ENCODE peak calls at places on chromosome 11, in seven cellular contexts. One of them, this sample, is unnamed.

GRCh38 chr11:1402776-1403620 is 13.3 kb downstream of the BRSK2 start:
- DNase-seq in colonic mucosa: no peak
- DNase-seq in tibial artery: no peak
- DNase-seq in HFF-Myc: no peak
- DNase-seq in cardiac muscle cell: no peak
- DNase-seq in breast epithelium: no peak
- DNase-seq in Jurkat, Clone E6-1: no peak
- DNase-seq in this sample: peak; percentile 9

GRCh38 chr11:65790104-65790901 is 3.4 kb downstream of the OVOL1 start:
- DNase-seq in breast epithelium: no peak
- DNase-seq in tibial artery: no peak
- DNase-seq in cardiac muscle cell: no peak
- DNase-seq in Jurkat, Clone E6-1: no peak
- DNase-seq in colonic mucosa: peak; percentile 55
- DNase-seq in HFF-Myc: no peak
- DNase-seq in this sample: no peak

GRCh38 chr11:64870893-64871849 is 7.2 kb downstream of the EHD1 start:
- DNase-seq in breast epithelium: no peak
- DNase-seq in cardiac muscle cell: no peak
- DNase-seq in HFF-Myc: no peak
- DNase-seq in Jurkat, Clone E6-1: no peak
- DNase-seq in colonic mucosa: peak; percentile 52
- DNase-seq in tibial artery: no peak
- DNase-seq in this sample: no peak

GRCh38 chr11:92702771-92703170 is 266.7 kb upstream of the MTNR1B start:
- DNase-seq in tibial artery: no peak
- DNase-seq in breast epithelium: no peak
- DNase-seq in HFF-Myc: no peak
- DNase-seq in colonic mucosa: no peak
- DNase-seq in Jurkat, Clone E6-1: no peak
- DNase-seq in cardiac muscle cell: peak; percentile 23
- DNase-seq in this sample: no peak

GRCh38 chr11:75308116-75308515 is 43.3 kb downstream of the ARRB1 start:
- DNase-seq in Jurkat, Clone E6-1: no peak
- DNase-seq in HFF-Myc: no peak
- DNase-seq in breast epithelium: no peak
- DNase-seq in colonic mucosa: no peak
- DNase-seq in cardiac muscle cell: no peak
- DNase-seq in tibial artery: peak; percentile 74
- DNase-seq in this sample: no peak

GRCh38 chr11:96333076-96333744 is 9.8 kb downstream of the MAML2 start:
- DNase-seq in colonic mucosa: no peak
- DNase-seq in tibial artery: no peak
- DNase-seq in breast epithelium: no peak
- DNase-seq in HFF-Myc: no peak
- DNase-seq in cardiac muscle cell: no peak
- DNase-seq in Jurkat, Clone E6-1: no peak
- DNase-seq in this sample: no peak

GRCh38 chr11:1453611-1454386 is 32.8 kb downstream of the MOB2 start:
- DNase-seq in Jurkat, Clone E6-1: peak; percentile 34
- DNase-seq in breast epithelium: no peak
- DNase-seq in cardiac muscle cell: no peak
- DNase-seq in HFF-Myc: no peak
- DNase-seq in colonic mucosa: peak; percentile 69
- DNase-seq in tibial artery: no peak
- DNase-seq in this sample: peak; percentile 74

GRCh38 chr11:117638913-117639543 is 158.0 kb downstream of the DSCAML1 start:
- DNase-seq in tibial artery: no peak
- DNase-seq in HFF-Myc: no peak
- DNase-seq in cardiac muscle cell: no peak
- DNase-seq in colonic mucosa: no peak
- DNase-seq in breast epithelium: no peak
- DNase-seq in Jurkat, Clone E6-1: no peak
- DNase-seq in this sample: no peak

GRCh38 chr11:119835804-119836203 is 106.8 kb upstream of the NECTIN1 start:
- DNase-seq in breast epithelium: no peak
- DNase-seq in colonic mucosa: no peak
- DNase-seq in tibial artery: no peak
- DNase-seq in cardiac muscle cell: no peak
- DNase-seq in HFF-Myc: no peak
- DNase-seq in Jurkat, Clone E6-1: no peak
- DNase-seq in this sample: no peak

GRCh38 chr11:26632691-26633159 is 60.7 kb upstream of the MUC15 start:
- DNase-seq in HFF-Myc: no peak
- DNase-seq in breast epithelium: no peak
- DNase-seq in cardiac muscle cell: no peak
- DNase-seq in Jurkat, Clone E6-1: no peak
- DNase-seq in tibial artery: no peak
- DNase-seq in colonic mucosa: no peak
- DNase-seq in this sample: no peak

GRCh38 chr11:92779746-92780145 is 189.7 kb upstream of the MTNR1B start:
- DNase-seq in breast epithelium: no peak
- DNase-seq in HFF-Myc: no peak
- DNase-seq in colonic mucosa: no peak
- DNase-seq in Jurkat, Clone E6-1: no peak
- DNase-seq in cardiac muscle cell: no peak
- DNase-seq in tibial artery: no peak
- DNase-seq in this sample: no peak

GRCh38 chr11:5550440-5551095 is 2.2 kb upstream of the OR52H1 start:
- DNase-seq in breast epithelium: no peak
- DNase-seq in colonic mucosa: no peak
- DNase-seq in tibial artery: no peak
- DNase-seq in Jurkat, Clone E6-1: no peak
- DNase-seq in cardiac muscle cell: peak; percentile 6
- DNase-seq in HFF-Myc: peak; percentile 20
- DNase-seq in this sample: no peak

GRCh38 chr11:123301696-123302400 is 106.8 kb upstream of the CLMP start:
- DNase-seq in cardiac muscle cell: peak; percentile 55
- DNase-seq in Jurkat, Clone E6-1: no peak
- DNase-seq in colonic mucosa: peak; percentile 46
- DNase-seq in HFF-Myc: no peak
- DNase-seq in breast epithelium: peak; percentile 55
- DNase-seq in tibial artery: peak; percentile 31
- DNase-seq in this sample: no peak

GRCh38 chr11:3225826-3226750 is 6.1 kb downstream of the MRGPRE start:
- DNase-seq in Jurkat, Clone E6-1: no peak
- DNase-seq in HFF-Myc: no peak
- DNase-seq in tibial artery: no peak
- DNase-seq in colonic mucosa: no peak
- DNase-seq in cardiac muscle cell: no peak
- DNase-seq in breast epithelium: no peak
- DNase-seq in this sample: no peak

GRCh38 chr11:86274999-86275398 is 27.0 kb upstream of the HIKESHI start:
- DNase-seq in HFF-Myc: no peak
- DNase-seq in colonic mucosa: no peak
- DNase-seq in cardiac muscle cell: no peak
- DNase-seq in tibial artery: no peak
- DNase-seq in breast epithelium: no peak
- DNase-seq in Jurkat, Clone E6-1: no peak
- DNase-seq in this sample: no peak

GRCh38 chr11:119796363-119797060 is 67.5 kb upstream of the NECTIN1 start:
- DNase-seq in breast epithelium: no peak
- DNase-seq in colonic mucosa: no peak
- DNase-seq in Jurkat, Clone E6-1: no peak
- DNase-seq in cardiac muscle cell: no peak
- DNase-seq in HFF-Myc: no peak
- DNase-seq in tibial artery: no peak
- DNase-seq in this sample: no peak

GRCh38 chr11:115238802-115239201 is 265.4 kb downstream of the CADM1 start:
- DNase-seq in tibial artery: no peak
- DNase-seq in Jurkat, Clone E6-1: no peak
- DNase-seq in breast epithelium: no peak
- DNase-seq in colonic mucosa: no peak
- DNase-seq in HFF-Myc: no peak
- DNase-seq in cardiac muscle cell: no peak
- DNase-seq in this sample: no peak

GRCh38 chr11:31397239-31397834 is 27.7 kb downstream of the DNAJC24 start:
- DNase-seq in colonic mucosa: no peak
- DNase-seq in breast epithelium: no peak
- DNase-seq in tibial artery: no peak
- DNase-seq in HFF-Myc: no peak
- DNase-seq in Jurkat, Clone E6-1: peak; percentile 40
- DNase-seq in cardiac muscle cell: peak; percentile 38
- DNase-seq in this sample: peak; percentile 42

GRCh38 chr11:11476971-11477645 is 124.1 kb upstream of the CSNK2A3 start:
- DNase-seq in breast epithelium: no peak
- DNase-seq in tibial artery: no peak
- DNase-seq in HFF-Myc: no peak
- DNase-seq in cardiac muscle cell: no peak
- DNase-seq in Jurkat, Clone E6-1: no peak
- DNase-seq in colonic mucosa: no peak
- DNase-seq in this sample: no peak

GRCh38 chr11:2668876-2669275 is 30.9 kb downstream of the KCNQ1OT1 start:
- DNase-seq in colonic mucosa: peak; percentile 12
- DNase-seq in breast epithelium: no peak
- DNase-seq in cardiac muscle cell: no peak
- DNase-seq in HFF-Myc: no peak
- DNase-seq in tibial artery: peak; percentile 10
- DNase-seq in Jurkat, Clone E6-1: no peak
- DNase-seq in this sample: no peak

GRCh38 chr11:118791961-118792578 is 1.1 kb upstream of the DDX6 start:
- DNase-seq in Jurkat, Clone E6-1: peak; percentile 5
- DNase-seq in breast epithelium: peak; percentile 55
- DNase-seq in HFF-Myc: no peak
- DNase-seq in cardiac muscle cell: peak; percentile 16
- DNase-seq in colonic mucosa: peak; percentile 53
- DNase-seq in tibial artery: peak; percentile 43
- DNase-seq in this sample: peak; percentile 65

GRCh38 chr11:125750629-125751028 is 4.5 kb downstream of the PATE1 start:
- DNase-seq in tibial artery: no peak
- DNase-seq in HFF-Myc: no peak
- DNase-seq in Jurkat, Clone E6-1: no peak
- DNase-seq in colonic mucosa: no peak
- DNase-seq in breast epithelium: no peak
- DNase-seq in cardiac muscle cell: no peak
- DNase-seq in this sample: no peak

GRCh38 chr11:10325398-10326079 is 20.7 kb downstream of the ADM start:
- DNase-seq in tibial artery: no peak
- DNase-seq in Jurkat, Clone E6-1: no peak
- DNase-seq in breast epithelium: no peak
- DNase-seq in colonic mucosa: no peak
- DNase-seq in HFF-Myc: no peak
- DNase-seq in cardiac muscle cell: peak; percentile 85
- DNase-seq in this sample: no peak

GRCh38 chr11:96748639-96749370 is 359.0 kb downstream of the JRKL start:
- DNase-seq in colonic mucosa: no peak
- DNase-seq in Jurkat, Clone E6-1: no peak
- DNase-seq in breast epithelium: no peak
- DNase-seq in cardiac muscle cell: peak; percentile 51
- DNase-seq in HFF-Myc: peak; percentile 32
- DNase-seq in tibial artery: no peak
- DNase-seq in this sample: no peak

GRCh38 chr11:129237880-129238638 is 45.9 kb upstream of the ARHGAP32 start:
- DNase-seq in HFF-Myc: no peak
- DNase-seq in tibial artery: no peak
- DNase-seq in Jurkat, Clone E6-1: no peak
- DNase-seq in breast epithelium: no peak
- DNase-seq in cardiac muscle cell: no peak
- DNase-seq in colonic mucosa: no peak
- DNase-seq in this sample: no peak

DNA sequence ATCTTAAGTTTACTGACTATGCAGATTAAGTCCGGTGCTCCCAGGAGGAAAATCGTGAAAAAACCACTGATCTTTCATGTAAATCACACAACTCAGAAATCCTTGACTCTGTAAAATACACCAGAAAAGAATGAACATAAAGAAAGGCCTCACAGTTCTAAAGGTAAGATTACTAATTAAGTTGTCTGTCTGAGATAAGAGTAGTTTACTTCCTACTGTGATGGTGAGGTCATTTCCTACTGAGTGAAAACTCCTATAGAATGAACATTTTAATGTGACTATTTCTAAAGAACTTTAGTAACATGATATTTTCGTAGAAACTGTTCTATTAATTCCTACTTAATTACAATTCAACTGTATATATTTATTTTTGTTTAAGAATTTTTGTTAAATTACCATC is 774.4 kb upstream of the CHORDC1 start:
- DNase-seq in tibial artery: no peak
- DNase-seq in cardiac muscle cell: no peak
- DNase-seq in HFF-Myc: no peak
- DNase-seq in breast epithelium: no peak
- DNase-seq in colonic mucosa: no peak
- DNase-seq in Jurkat, Clone E6-1: no peak
- DNase-seq in this sample: no peak
- H3K4me3 ChIP-seq in tibial artery: no peak overlapping the region
- H3K4me3 ChIP-seq in cardiac muscle cell: no peak overlapping the region
- H3K4me3 ChIP-seq in HFF-Myc: no peak overlapping the region
- H3K4me3 ChIP-seq in breast epithelium: no peak overlapping the region
- H3K4me3 ChIP-seq in colonic mucosa: no peak overlapping the region
- H3K4me3 ChIP-seq in Jurkat, Clone E6-1: no peak overlapping the region
- H3K4me3 ChIP-seq in this sample: no peak overlapping the region

GRCh38 chr11:121466063-121466794 is 13.5 kb upstream of the SORL1-AS1 start:
- DNase-seq in cardiac muscle cell: peak; percentile 92
- DNase-seq in HFF-Myc: peak; percentile 95
- DNase-seq in breast epithelium: peak; percentile 96
- DNase-seq in colonic mucosa: peak; percentile 97
- DNase-seq in Jurkat, Clone E6-1: no peak
- DNase-seq in tibial artery: peak; percentile 94
- DNase-seq in this sample: peak; percentile 45
- H3K4me3 ChIP-seq in cardiac muscle cell: no peak overlapping the region
- H3K4me3 ChIP-seq in HFF-Myc: no peak overlapping the region
- H3K4me3 ChIP-seq in breast epithelium: no peak overlapping the region
- H3K4me3 ChIP-seq in colonic mucosa: no peak overlapping the region
- H3K4me3 ChIP-seq in Jurkat, Clone E6-1: no peak overlapping the region
- H3K4me3 ChIP-seq in tibial artery: peak overlapping the region; percentile 24
- H3K4me3 ChIP-seq in this sample: peak overlapping the region; percentile 53

GRCh38 chr11:33931032-33931431 is 39.2 kb upstream of the LMO2 start:
- DNase-seq in colonic mucosa: no peak
- DNase-seq in breast epithelium: no peak
- DNase-seq in cardiac muscle cell: peak; percentile 43
- DNase-seq in Jurkat, Clone E6-1: no peak
- DNase-seq in HFF-Myc: no peak
- DNase-seq in tibial artery: no peak
- DNase-seq in this sample: no peak
- H3K4me3 ChIP-seq in colonic mucosa: no peak overlapping the region
- H3K4me3 ChIP-seq in breast epithelium: no peak overlapping the region
- H3K4me3 ChIP-seq in cardiac muscle cell: no peak overlapping the region
- H3K4me3 ChIP-seq in Jurkat, Clone E6-1: no peak overlapping the region
- H3K4me3 ChIP-seq in HFF-Myc: no peak overlapping the region
- H3K4me3 ChIP-seq in tibial artery: no peak overlapping the region
- H3K4me3 ChIP-seq in this sample: no peak overlapping the region

DNA sequence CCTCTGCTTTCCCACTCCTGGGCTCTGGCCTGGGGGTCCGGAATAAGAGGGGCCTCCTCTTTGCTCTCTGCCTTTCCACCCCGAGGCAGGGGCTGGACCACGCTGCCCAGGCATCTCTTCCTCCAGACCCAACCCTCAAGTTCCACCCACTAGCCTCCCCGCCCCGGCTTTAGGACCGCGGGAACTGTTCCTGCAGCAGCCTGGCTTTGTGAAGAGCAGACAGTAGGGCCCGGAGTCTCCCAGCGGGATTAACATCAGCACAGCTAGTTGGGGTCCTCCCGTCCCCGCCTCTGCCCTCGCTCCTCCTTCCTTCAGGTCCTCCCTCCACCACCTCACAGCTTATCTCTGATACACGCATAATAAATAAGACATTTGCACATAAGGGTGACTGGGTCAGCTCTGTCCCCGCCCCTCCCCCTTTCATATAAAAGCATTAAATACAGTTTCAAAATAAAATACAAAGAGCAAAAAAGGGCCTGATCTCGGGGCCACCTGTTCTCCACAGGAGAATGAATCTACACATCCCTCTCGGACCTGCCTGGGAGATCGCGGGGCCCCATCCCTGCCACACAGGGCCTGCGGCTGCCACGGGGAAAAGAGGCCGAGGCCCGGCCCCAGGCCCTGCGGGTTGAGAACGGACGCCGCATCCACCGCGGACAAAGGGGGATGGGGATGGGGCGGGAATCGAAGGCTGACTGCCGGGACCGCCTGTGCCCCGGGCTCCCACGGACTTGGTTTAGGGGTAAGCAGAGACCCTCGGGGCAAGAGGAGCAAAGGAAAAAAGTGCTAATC is 6.5 kb downstream of the ZFTA start:
- DNase-seq in HFF-Myc: no peak
- DNase-seq in colonic mucosa: peak; percentile 32
- DNase-seq in Jurkat, Clone E6-1: no peak
- DNase-seq in breast epithelium: no peak
- DNase-seq in cardiac muscle cell: no peak
- DNase-seq in tibial artery: peak; percentile 32
- DNase-seq in this sample: no peak
- H3K4me3 ChIP-seq in HFF-Myc: no peak overlapping the region
- H3K4me3 ChIP-seq in colonic mucosa: peak overlapping the region; percentile 34
- H3K4me3 ChIP-seq in Jurkat, Clone E6-1: no peak overlapping the region
- H3K4me3 ChIP-seq in breast epithelium: peak overlapping the region; percentile 68
- H3K4me3 ChIP-seq in cardiac muscle cell: peak overlapping the region; percentile 12
- H3K4me3 ChIP-seq in tibial artery: peak overlapping the region; percentile 55
- H3K4me3 ChIP-seq in this sample: no peak overlapping the region

This sample was measured in OCI-LY7.